ENCODE peak calls at places on chromosomes 3 and 15, in ten cellular contexts. One of them, this sample, is unnamed.

GRCh38 chr3:105923151-105923550 is 54.3 kb upstream of the CBLB start:
- DNase-seq in fibroblast of mammary gland: no peak
- DNase-seq in psoas muscle: no peak
- DNase-seq in right atrium auricular region: no peak
- DNase-seq in colonic mucosa: no peak
- DNase-seq in lower lobe of right lung: no peak
- DNase-seq in CD8-positive, alpha-beta T cell: no peak
- DNase-seq in hepatocyte: no peak
- DNase-seq in Panc1: no peak
- DNase-seq in HCT116: no peak
- DNase-seq in this sample: no peak

GRCh38 chr3:189249987-189250386 is 78.2 kb downstream of the TPRG1 start:
- DNase-seq in colonic mucosa: no peak
- DNase-seq in hepatocyte: no peak
- DNase-seq in psoas muscle: no peak
- DNase-seq in lower lobe of right lung: no peak
- DNase-seq in right atrium auricular region: no peak
- DNase-seq in HCT116: no peak
- DNase-seq in Panc1: no peak
- DNase-seq in fibroblast of mammary gland: no peak
- DNase-seq in CD8-positive, alpha-beta T cell: no peak
- DNase-seq in this sample: no peak

GRCh38 chr3:77667901-77668300 is 628.0 kb downstream of the ROBO2 start:
- DNase-seq in colonic mucosa: no peak
- DNase-seq in right atrium auricular region: no peak
- DNase-seq in fibroblast of mammary gland: no peak
- DNase-seq in psoas muscle: no peak
- DNase-seq in CD8-positive, alpha-beta T cell: no peak
- DNase-seq in hepatocyte: no peak
- DNase-seq in HCT116: no peak
- DNase-seq in Panc1: no peak
- DNase-seq in lower lobe of right lung: no peak
- DNase-seq in this sample: no peak

GRCh38 chr3:153513236-153513635 is 351.2 kb downstream of the RAP2B start:
- DNase-seq in colonic mucosa: no peak
- DNase-seq in CD8-positive, alpha-beta T cell: no peak
- DNase-seq in right atrium auricular region: no peak
- DNase-seq in psoas muscle: no peak
- DNase-seq in HCT116: peak
- DNase-seq in Panc1: no peak
- DNase-seq in lower lobe of right lung: no peak
- DNase-seq in fibroblast of mammary gland: peak
- DNase-seq in hepatocyte: peak
- DNase-seq in this sample: no peak

GRCh38 chr3:40192628-40193027 is 116.9 kb upstream of the EIF1B start:
- DNase-seq in HCT116: no peak
- DNase-seq in colonic mucosa: no peak
- DNase-seq in Panc1: no peak
- DNase-seq in lower lobe of right lung: no peak
- DNase-seq in CD8-positive, alpha-beta T cell: no peak
- DNase-seq in fibroblast of mammary gland: no peak
- DNase-seq in hepatocyte: no peak
- DNase-seq in psoas muscle: no peak
- DNase-seq in right atrium auricular region: no peak
- DNase-seq in this sample: no peak

GRCh38 chr15:25812845-25813244 is 50.3 kb downstream of the ATP10A start:
- DNase-seq in lower lobe of right lung: no peak
- DNase-seq in colonic mucosa: no peak
- DNase-seq in hepatocyte: no peak
- DNase-seq in HCT116: no peak
- DNase-seq in Panc1: no peak
- DNase-seq in fibroblast of mammary gland: no peak
- DNase-seq in psoas muscle: no peak
- DNase-seq in CD8-positive, alpha-beta T cell: no peak
- DNase-seq in right atrium auricular region: no peak
- DNase-seq in this sample: no peak

GRCh38 chr3:122930371-122930997 is 97.1 kb downstream of the SEMA5B start:
- DNase-seq in HCT116: no peak
- DNase-seq in lower lobe of right lung: no peak
- DNase-seq in colonic mucosa: no peak
- DNase-seq in hepatocyte: no peak
- DNase-seq in CD8-positive, alpha-beta T cell: no peak
- DNase-seq in fibroblast of mammary gland: no peak
- DNase-seq in right atrium auricular region: no peak
- DNase-seq in Panc1: no peak
- DNase-seq in psoas muscle: no peak
- DNase-seq in this sample: no peak

GRCh38 chr3:106482436-106482835 is 613.6 kb upstream of the CBLB start:
- DNase-seq in CD8-positive, alpha-beta T cell: no peak
- DNase-seq in HCT116: no peak
- DNase-seq in Panc1: no peak
- DNase-seq in psoas muscle: no peak
- DNase-seq in fibroblast of mammary gland: no peak
- DNase-seq in right atrium auricular region: no peak
- DNase-seq in colonic mucosa: no peak
- DNase-seq in lower lobe of right lung: no peak
- DNase-seq in hepatocyte: no peak
- DNase-seq in this sample: peak

GRCh38 chr15:94312946-94313345 is 81.6 kb downstream of the MCTP2 start:
- DNase-seq in Panc1: no peak
- DNase-seq in HCT116: no peak
- DNase-seq in lower lobe of right lung: no peak
- DNase-seq in psoas muscle: no peak
- DNase-seq in hepatocyte: no peak
- DNase-seq in CD8-positive, alpha-beta T cell: no peak
- DNase-seq in fibroblast of mammary gland: no peak
- DNase-seq in right atrium auricular region: no peak
- DNase-seq in colonic mucosa: no peak
- DNase-seq in this sample: peak

GRCh38 chr15:60299452-60300047 is 98.2 kb downstream of the ANXA2 start:
- DNase-seq in colonic mucosa: peak
- DNase-seq in psoas muscle: no peak
- DNase-seq in hepatocyte: peak
- DNase-seq in fibroblast of mammary gland: peak
- DNase-seq in HCT116: peak
- DNase-seq in lower lobe of right lung: no peak
- DNase-seq in Panc1: no peak
- DNase-seq in right atrium auricular region: no peak
- DNase-seq in CD8-positive, alpha-beta T cell: no peak
- DNase-seq in this sample: no peak

GRCh38 chr3:171966533-171967136 is 72.7 kb upstream of the FNDC3B start:
- DNase-seq in Panc1: no peak
- DNase-seq in lower lobe of right lung: no peak
- DNase-seq in fibroblast of mammary gland: peak
- DNase-seq in right atrium auricular region: no peak
- DNase-seq in colonic mucosa: no peak
- DNase-seq in psoas muscle: no peak
- DNase-seq in HCT116: no peak
- DNase-seq in CD8-positive, alpha-beta T cell: no peak
- DNase-seq in hepatocyte: no peak
- DNase-seq in this sample: no peak

GRCh38 chr3:196227629-196228493 is 11.5 kb downstream of the SLC51A start:
- DNase-seq in psoas muscle: no peak
- DNase-seq in CD8-positive, alpha-beta T cell: no peak
- DNase-seq in lower lobe of right lung: no peak
- DNase-seq in HCT116: no peak
- DNase-seq in hepatocyte: peak
- DNase-seq in fibroblast of mammary gland: peak
- DNase-seq in colonic mucosa: no peak
- DNase-seq in Panc1: no peak
- DNase-seq in right atrium auricular region: no peak
- DNase-seq in this sample: no peak

GRCh38 chr15:25374143-25374542 is 64.7 kb downstream of the UBE3A start:
- DNase-seq in lower lobe of right lung: no peak
- DNase-seq in CD8-positive, alpha-beta T cell: no peak
- DNase-seq in psoas muscle: no peak
- DNase-seq in right atrium auricular region: no peak
- DNase-seq in colonic mucosa: no peak
- DNase-seq in Panc1: no peak
- DNase-seq in fibroblast of mammary gland: no peak
- DNase-seq in hepatocyte: no peak
- DNase-seq in HCT116: no peak
- DNase-seq in this sample: no peak

GRCh38 chr3:135134293-135134692 is 339.2 kb downstream of the EPHB1 start:
- DNase-seq in HCT116: no peak
- DNase-seq in psoas muscle: no peak
- DNase-seq in fibroblast of mammary gland: no peak
- DNase-seq in colonic mucosa: no peak
- DNase-seq in lower lobe of right lung: no peak
- DNase-seq in hepatocyte: no peak
- DNase-seq in right atrium auricular region: no peak
- DNase-seq in CD8-positive, alpha-beta T cell: no peak
- DNase-seq in Panc1: no peak
- DNase-seq in this sample: no peak
- H3K4me3 ChIP-seq in HCT116: no peak
- H3K4me3 ChIP-seq in psoas muscle: no peak
- H3K4me3 ChIP-seq in fibroblast of mammary gland: no peak
- H3K4me3 ChIP-seq in colonic mucosa: no peak
- H3K4me3 ChIP-seq in lower lobe of right lung: no peak
- H3K4me3 ChIP-seq in hepatocyte: no peak
- H3K4me3 ChIP-seq in right atrium auricular region: no peak
- H3K4me3 ChIP-seq in CD8-positive, alpha-beta T cell: no peak
- H3K4me3 ChIP-seq in Panc1: no peak
- H3K4me3 ChIP-seq in this sample: no peak

DNA sequence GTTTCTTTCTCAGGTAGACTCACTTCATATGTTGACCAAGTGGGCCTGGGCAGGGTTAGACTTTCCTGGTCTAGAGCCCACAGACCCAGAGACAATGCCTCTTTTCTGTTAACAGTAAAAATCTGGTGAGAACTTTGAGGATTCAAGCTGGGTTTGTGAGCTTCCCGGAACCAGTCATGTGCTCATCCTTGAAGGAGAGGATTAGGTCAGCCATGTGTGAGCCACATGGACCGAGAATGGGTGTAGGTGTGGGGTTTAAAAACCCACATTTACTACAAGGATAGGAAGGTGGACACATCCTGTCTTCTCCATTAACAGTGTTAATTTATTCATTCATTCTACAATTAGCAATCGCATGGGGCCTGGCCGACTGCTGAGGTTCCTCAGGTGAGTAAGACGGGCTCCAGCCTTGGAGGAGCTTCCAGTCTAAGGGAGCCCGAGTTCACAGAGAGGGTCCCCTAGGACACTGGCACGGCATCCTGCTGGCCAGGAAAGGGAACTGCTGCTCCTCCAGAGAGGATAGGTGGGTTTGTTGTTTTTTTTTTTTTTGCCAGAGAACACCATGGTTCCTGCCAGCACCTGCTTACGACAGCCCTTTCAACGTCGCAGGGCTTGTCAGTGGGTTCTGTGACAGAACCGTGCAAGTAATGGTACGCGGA is 69.0 kb downstream of the SQOR start:
- DNase-seq in psoas muscle: no peak
- DNase-seq in Panc1: no peak
- DNase-seq in hepatocyte: peak
- DNase-seq in lower lobe of right lung: no peak
- DNase-seq in fibroblast of mammary gland: no peak
- DNase-seq in colonic mucosa: no peak
- DNase-seq in right atrium auricular region: no peak
- DNase-seq in CD8-positive, alpha-beta T cell: no peak
- DNase-seq in HCT116: no peak
- DNase-seq in this sample: no peak
- TF ChIP-seq CTCF in psoas muscle: no peak
- TF ChIP-seq CTCF in Panc1: no peak
- TF ChIP-seq CTCF in hepatocyte: peak
- TF ChIP-seq CTCF in lower lobe of right lung: peak
- TF ChIP-seq CTCF in fibroblast of mammary gland: no peak
- TF ChIP-seq CTCF in colonic mucosa: peak
- TF ChIP-seq CTCF in right atrium auricular region: no peak
- TF ChIP-seq CTCF in CD8-positive, alpha-beta T cell: no peak
- TF ChIP-seq CTCF in HCT116: no peak
- TF ChIP-seq CTCF in this sample: no peak

DNA sequence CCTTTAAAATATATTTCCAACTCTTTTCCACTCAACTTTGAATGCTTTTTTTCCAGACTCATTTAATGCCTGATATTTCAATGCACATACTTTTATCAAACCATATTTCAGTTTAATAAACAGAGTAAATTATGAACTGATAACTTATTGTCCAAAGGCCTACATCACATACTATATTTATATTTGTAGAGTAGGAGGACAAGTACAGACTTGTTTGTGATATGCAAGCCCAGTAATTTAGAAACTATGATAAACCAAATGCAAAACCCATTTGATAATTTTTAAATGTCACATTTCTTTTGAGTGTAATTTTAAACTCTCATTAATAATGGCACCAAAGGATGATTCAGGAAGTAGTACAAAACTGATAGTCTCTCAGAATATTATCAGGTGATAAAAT is 3.3 kb downstream of the RFX7 start:
- DNase-seq in hepatocyte: no peak
- DNase-seq in CD8-positive, alpha-beta T cell: no peak
- DNase-seq in fibroblast of mammary gland: no peak
- DNase-seq in psoas muscle: no peak
- DNase-seq in colonic mucosa: no peak
- DNase-seq in Panc1: no peak
- DNase-seq in lower lobe of right lung: no peak
- DNase-seq in right atrium auricular region: no peak
- DNase-seq in HCT116: no peak
- DNase-seq in this sample: no peak
- H3K4me3 ChIP-seq in hepatocyte: no peak
- H3K4me3 ChIP-seq in CD8-positive, alpha-beta T cell: no peak
- H3K4me3 ChIP-seq in fibroblast of mammary gland: no peak
- H3K4me3 ChIP-seq in psoas muscle: peak
- H3K4me3 ChIP-seq in colonic mucosa: no peak
- H3K4me3 ChIP-seq in Panc1: no peak
- H3K4me3 ChIP-seq in lower lobe of right lung: no peak
- H3K4me3 ChIP-seq in right atrium auricular region: no peak
- H3K4me3 ChIP-seq in HCT116: no peak
- H3K4me3 ChIP-seq in this sample: no peak

DNA sequence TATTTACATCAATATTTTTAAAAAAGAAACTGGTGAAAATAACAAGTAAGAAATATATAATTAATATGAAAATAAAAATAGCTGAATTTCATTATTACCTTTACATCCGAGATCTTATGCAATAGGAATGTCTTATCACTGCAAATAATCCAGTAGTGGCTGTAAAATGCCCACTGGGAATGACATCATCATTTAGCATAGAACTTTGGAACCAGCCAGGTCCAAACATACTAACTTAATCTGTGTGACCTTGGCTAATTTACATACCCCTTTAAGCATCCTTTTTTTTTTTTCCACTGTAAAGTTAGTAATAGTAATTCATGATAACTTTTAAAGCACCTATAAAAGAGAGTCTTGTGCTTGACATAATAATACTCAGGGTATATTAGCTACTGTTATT is 611.7 kb downstream of the ZIC1 start:
- DNase-seq in colonic mucosa: no peak
- DNase-seq in lower lobe of right lung: no peak
- DNase-seq in CD8-positive, alpha-beta T cell: no peak
- DNase-seq in hepatocyte: peak
- DNase-seq in HCT116: no peak
- DNase-seq in right atrium auricular region: no peak
- DNase-seq in fibroblast of mammary gland: no peak
- DNase-seq in Panc1: no peak
- DNase-seq in psoas muscle: no peak
- DNase-seq in this sample: no peak
- TF ChIP-seq CTCF in colonic mucosa: no peak
- TF ChIP-seq CTCF in lower lobe of right lung: no peak
- TF ChIP-seq CTCF in CD8-positive, alpha-beta T cell: no peak
- TF ChIP-seq CTCF in hepatocyte: no peak
- TF ChIP-seq CTCF in HCT116: no peak
- TF ChIP-seq CTCF in right atrium auricular region: no peak
- TF ChIP-seq CTCF in fibroblast of mammary gland: no peak
- TF ChIP-seq CTCF in Panc1: no peak
- TF ChIP-seq CTCF in psoas muscle: no peak
- TF ChIP-seq CTCF in this sample: no peak

This sample was measured in AG04449.